ENCODE peak calls at places on chromosomes 2 and 18, in seven cellular contexts. U is activated T-helper 1 cell treated with anti-CD3 and anti-CD28 coated beads, Interleukin-2, amount 50 U/mL, for 16 hours; R is stimulated activated CD4-positive, alpha-beta T cell treated with anti-CD3 and anti-CD28 coated beads, Interleukin-12 subunit alpha, Interleukin-12 subunit beta, amount 100 ng/mL, for 4 hours; I is GM23248; W is HT1080; L is GM10248; J is epithelial cell of esophagus. M is an unnamed sample.
A peak's percentile ranks its signal among the peaks of the same experiment; 100 is the strongest.

GRCh38 chr2:119122663-119123062 is 35.9 kb downstream of the C1QL2 start:
- DNase-seq in L (no peak), W (no peak), U (no peak), I (no peak), J (no peak), R (no peak), M (no peak)

GRCh38 chr2:48674933-48675332 is 57.3 kb downstream of the GTF2A1L start:
- DNase-seq in U (no peak), L (no peak), I (no peak), W (no peak), J (no peak), R (no peak), M (no peak)

GRCh38 chr18:23032030-23032582 is 99.0 kb downstream of the RBBP8 start:
- DNase-seq in L (no peak), J (peak; percentile 83), I (peak; percentile 88), R (no peak), W (peak; percentile 87), U (no peak), M (no peak)

GRCh38 chr2:33266467-33266866 is 210.0 kb upstream of the RASGRP3 start:
- DNase-seq in I (no peak), W (no peak), J (no peak), U (no peak), R (no peak), L (no peak), M (no peak)

GRCh38 chr2:211760103-211760502 is 778.5 kb downstream of the ERBB4 start:
- DNase-seq in W (no peak), L (no peak), R (no peak), U (no peak), I (no peak), J (peak; percentile 10), M (no peak)

GRCh38 chr18:50722311-50722710 is 97.5 kb downstream of the MRO start:
- DNase-seq in L (no peak), R (no peak), W (peak; percentile 5), I (no peak), J (no peak), U (no peak), M (no peak)

GRCh38 chr2:170924969-170925368 is 4.1 kb upstream of the GORASP2 start:
- DNase-seq in I (no peak), J (no peak), U (no peak), R (no peak), L (no peak), W (no peak), M (no peak)

GRCh38 chr2:164613321-164613982 is 7.8 kb downstream of the GRB14 start:
- DNase-seq in R (no peak), I (no peak), U (no peak), L (no peak), J (no peak), W (no peak), M (no peak)

GRCh38 chr2:204436267-204436666 is 109.0 kb upstream of the PARD3B start:
- DNase-seq in R (no peak), U (no peak), W (no peak), I (no peak), J (no peak), L (no peak), M (no peak)

GRCh38 chr2:207040606-207041173 is 101.4 kb downstream of the CPO start:
- DNase-seq in J (no peak), U (no peak), W (no peak), L (no peak), I (no peak), R (no peak), M (no peak)

GRCh38 chr18:33334781-33335180 is 105.7 kb downstream of the CCDC178 start:
- DNase-seq in L (no peak), R (no peak), J (no peak), W (no peak), U (no peak), I (no peak), M (no peak)

GRCh38 chr18:27772081-27772480 is 404.8 kb downstream of the CDH2 start:
- DNase-seq in R (no peak), U (no peak), W (peak; percentile 5), L (no peak), I (no peak), J (no peak), M (no peak)

GRCh38 chr2:173467751-173468150 is 113.1 kb downstream of the CDCA7 start:
- DNase-seq in U (no peak), R (no peak), W (no peak), L (no peak), I (no peak), J (no peak), M (no peak)

GRCh38 chr2:127941461-127941860 is 55.7 kb upstream of the AMMECR1L start:
- DNase-seq in L (no peak), I (no peak), U (no peak), J (no peak), R (no peak), W (no peak), M (no peak)

GRCh38 chr2:55096586-55096985 is 46.3 kb upstream of the RTN4 start:
- DNase-seq in U (no peak), I (no peak), W (no peak), J (no peak), R (no peak), L (no peak), M (no peak)

M was measured in HEK293T.